ENCODE peak calls at places on chromosome 2, in ten cellular contexts. K, S, T, E, X, G, Q, H, D and P are unnamed samples.

GRCh38 chr2:99279969-99280695 is 20.9 kb downstream of the LYG1 start:
- DNase-seq in K (no peak), S (no peak), T (peak; percentile 23), E (no peak), X (no peak), G (no peak), Q (no peak), H (no peak), D (no peak), P (no peak)

GRCh38 chr2:38148501-38148900 is 72.5 kb upstream of the CYP1B1 start:
- DNase-seq in K (no peak), S (no peak), T (peak; percentile 75), E (no peak), X (no peak), G (no peak), Q (peak; percentile 81), H (no peak), D (no peak), P (peak; percentile 46)

GRCh38 chr2:86078801-86079545 is 26.7 kb downstream of the POLR1A start:
- DNase-seq in K (no peak), S (no peak), T (peak; percentile 58), E (no peak), X (no peak), G (peak; percentile 39), Q (peak; percentile 72), H (no peak), D (no peak), P (no peak)

GRCh38 chr2:36403675-36404230 is 48.2 kb downstream of the CRIM1 start:
- DNase-seq in K (no peak), S (no peak), T (peak; percentile 70), E (no peak), X (no peak), G (peak; percentile 25), Q (no peak), H (peak; percentile 70), D (no peak), P (no peak)

GRCh38 chr2:236170678-236171212 is 2.6 kb upstream of the GBX2 start:
- DNase-seq in K (no peak), S (no peak), T (no peak), E (no peak), X (no peak), G (no peak), Q (no peak), H (no peak), D (no peak), P (no peak)

GRCh38 chr2:105397025-105397722 is 1.7 kb downstream of the FHL2 start:
- DNase-seq in K (no peak), S (no peak), T (no peak), E (no peak), X (no peak), G (no peak), Q (peak; percentile 41), H (no peak), D (no peak), P (no peak)

GRCh38 chr2:105761931-105762515 is 17.3 kb downstream of the NCK2 start:
- DNase-seq in K (no peak), S (no peak), T (no peak), E (no peak), X (no peak), G (no peak), Q (peak; percentile 32), H (no peak), D (peak; percentile 84), P (no peak)

GRCh38 chr2:113831156-113831555 is 58.7 kb upstream of the ACTR3 start:
- DNase-seq in K (no peak), S (no peak), T (peak; percentile 64), E (no peak), X (no peak), G (no peak), Q (peak; percentile 15), H (no peak), D (no peak), P (no peak)

GRCh38 chr2:173963323-173963816 is 1.8 kb downstream of the SP3 start:
- DNase-seq in K (peak; percentile 36), S (no peak), T (peak; percentile 75), E (no peak), X (peak; percentile 46), G (peak; percentile 72), Q (peak; percentile 78), H (no peak), D (no peak), P (peak; percentile 37)

GRCh38 chr2:194333091-194333490 is 1323.9 kb upstream of the SLC39A10 start:
- DNase-seq in K (no peak), S (no peak), T (no peak), E (no peak), X (no peak), G (no peak), Q (no peak), H (no peak), D (no peak), P (no peak)

GRCh38 chr2:235049069-235049468 is 97.3 kb downstream of the SH3BP4 start:
- DNase-seq in K (no peak), S (no peak), T (no peak), E (no peak), X (no peak), G (no peak), Q (no peak), H (no peak), D (no peak), P (no peak)

GRCh38 chr2:42064417-42064942 is 16.7 kb downstream of the PKDCC start:
- DNase-seq in K (no peak), S (peak; percentile 41), T (peak; percentile 60), E (no peak), X (no peak), G (no peak), Q (peak; percentile 68), H (no peak), D (no peak), P (no peak)

GRCh38 chr2:70672990-70673647 is 94.9 kb downstream of the ADD2 start:
- DNase-seq in K (no peak), S (no peak), T (no peak), E (no peak), X (no peak), G (no peak), Q (no peak), H (no peak), D (peak; percentile 23), P (no peak)

GRCh38 chr2:86284987-86285386 is 52.4 kb downstream of the REEP1 start:
- DNase-seq in K (no peak), S (peak; percentile 66), T (no peak), E (no peak), X (no peak), G (no peak), Q (no peak), H (no peak), D (no peak), P (no peak)

GRCh38 chr2:37323176-37323575 is 1.5 kb downstream of the PRKD3 start:
- DNase-seq in K (no peak), S (no peak), T (no peak), E (no peak), X (no peak), G (no peak), Q (no peak), H (no peak), D (no peak), P (no peak)

GRCh38 chr2:33488715-33489540 is 12.5 kb downstream of the RASGRP3 start:
- DNase-seq in K (peak; percentile 45), S (no peak), T (no peak), E (no peak), X (no peak), G (no peak), Q (no peak), H (no peak), D (no peak), P (no peak)

GRCh38 chr2:11746807-11747459 is 501 bp downstream of the LPIN1 start:
- DNase-seq in K (no peak), S (no peak), T (peak; percentile 24), E (no peak), X (no peak), G (peak; percentile 28), Q (peak; percentile 35), H (no peak), D (peak; percentile 67), P (no peak)

DNA sequence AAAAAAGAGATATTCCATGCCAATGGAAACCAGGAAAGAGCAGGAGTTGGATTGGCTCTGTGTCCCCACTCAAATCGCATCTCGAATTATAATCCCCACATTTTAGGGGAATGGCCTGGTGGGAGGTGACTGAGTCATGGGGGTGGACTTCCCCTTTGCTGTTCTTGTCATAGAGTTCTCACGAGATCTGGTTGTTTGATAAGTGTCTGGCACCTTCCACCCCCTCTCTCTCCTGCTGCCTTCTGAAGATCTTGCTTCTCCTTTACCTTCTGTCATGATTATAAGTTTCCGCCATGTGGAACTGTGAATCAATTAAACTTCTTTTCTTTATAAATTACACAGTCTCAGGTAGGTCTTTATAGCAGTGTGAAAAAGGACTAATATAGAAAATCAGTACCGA is 355.6 kb downstream of the NBAS start:
- DNase-seq in K (no peak), S (no peak), T (no peak), E (no peak), X (no peak), G (peak; percentile 30), Q (no peak), H (no peak), D (no peak), P (no peak)
- TF ChIP-seq CTCF in K (no peak), S (no peak), T (no peak), E (no peak), X (no peak), G (no peak), Q (no peak), H (no peak), D (no peak), P (no peak)

DNA sequence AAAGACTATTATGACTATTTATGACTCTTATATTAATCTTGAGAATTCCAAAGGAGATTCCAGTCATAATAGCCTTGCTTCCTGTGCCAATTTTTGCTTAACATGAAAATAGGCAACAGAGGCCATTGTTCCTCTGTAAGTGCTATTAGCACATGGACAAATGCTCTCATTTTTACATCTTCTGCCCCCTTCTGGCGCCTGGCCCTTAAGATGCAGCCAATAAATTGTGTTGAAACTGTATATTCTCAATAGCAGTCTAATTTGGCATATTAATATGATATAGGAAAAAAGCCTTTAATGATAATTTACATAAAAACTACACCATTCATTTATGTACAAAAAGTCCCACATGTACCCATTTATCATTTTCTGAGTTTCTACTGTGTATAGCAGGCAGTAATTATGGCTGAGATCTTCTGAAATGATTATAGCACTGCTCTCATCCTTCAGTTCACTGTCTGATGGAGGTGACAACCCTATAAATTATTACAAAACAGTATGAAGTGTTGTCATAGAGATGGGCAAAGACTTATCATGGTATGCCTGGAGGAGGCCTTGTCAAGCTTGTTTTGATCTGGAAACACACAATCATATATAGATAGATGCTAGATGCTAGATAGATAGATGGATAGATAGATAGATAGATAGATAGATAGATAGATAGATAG is 613.3 kb downstream of the TSN start:
- DNase-seq in K (no peak), S (peak; percentile 17), T (peak; percentile 8), E (no peak), X (no peak), G (no peak), Q (peak; percentile 28), H (no peak), D (no peak), P (no peak)
- TF ChIP-seq CTCF in K (no peak), S (peak; percentile 21), T (no peak), E (no peak), X (peak; percentile 28), G (no peak), Q (peak; percentile 15), H (no peak), D (peak; percentile 49), P (no peak)

GRCh38 chr2:221570321-221571107 is 1.6 kb downstream of the EPHA4 start:
- DNase-seq in K (peak; percentile 18), S (no peak), T (peak; percentile 11), E (no peak), X (peak; percentile 23), G (peak; percentile 23), Q (peak; percentile 21), H (no peak), D (peak; percentile 59), P (no peak)
- TF ChIP-seq CTCF in K (no peak), S (peak; percentile 35), T (peak; percentile 33), E (no peak), X (no peak), G (no peak), Q (no peak), H (peak; percentile 31), D (peak; percentile 26), P (peak; percentile 40)

GRCh38 chr2:211879323-211879722 is 659.3 kb downstream of the ERBB4 start:
- DNase-seq in K (no peak), S (no peak), T (no peak), E (no peak), X (no peak), G (peak; percentile 4), Q (no peak), H (no peak), D (no peak), P (no peak)
- TF ChIP-seq CTCF in K (peak; percentile 24), S (peak; percentile 49), T (no peak), E (no peak), X (peak; percentile 53), G (no peak), Q (peak; percentile 17), H (no peak), D (peak; percentile 54), P (peak; percentile 47)